ENCODE peak calls at places on chromosomes 12 and 14, in ten cellular contexts. O is stomach, L is A549, W is HCT116, N is body of pancreas, P is tibial nerve, Z is breast epithelium, D is IMR-90, B is HepG2, V is sigmoid colon. C is an unnamed sample.

GRCh38 chr14:50062438-50063039 is 53.8 kb downstream of the VCPKMT start:
- DNase-seq in O (peak), L (peak), W (peak), N (no peak), P (no peak), Z (no peak), D (peak), B (peak), V (no peak), C (peak)

GRCh38 chr12:58860788-58861240 is 59.5 kb downstream of the LRIG3 start:
- DNase-seq in O (no peak), L (no peak), W (no peak), N (no peak), P (no peak), Z (no peak), D (no peak), B (no peak), V (no peak), C (no peak)

GRCh38 chr14:53571990-53572389 is 384.6 kb downstream of the BMP4 start:
- DNase-seq in O (no peak), L (no peak), W (no peak), N (no peak), P (no peak), Z (no peak), D (peak), B (no peak), V (no peak), C (no peak)

GRCh38 chr12:48197549-48197966 is 5.5 kb downstream of the OR10AD1 start:
- DNase-seq in O (no peak), L (peak), W (peak), N (no peak), P (peak), Z (no peak), D (no peak), B (no peak), V (no peak), C (no peak)

GRCh38 chr14:32584079-32584478 is 255.0 kb downstream of the AKAP6 start:
- DNase-seq in O (no peak), L (no peak), W (no peak), N (no peak), P (no peak), Z (no peak), D (no peak), B (no peak), V (no peak), C (no peak)

GRCh38 chr12:38850463-38850862 is 54.9 kb downstream of the CPNE8 start:
- DNase-seq in O (no peak), L (no peak), W (no peak), N (no peak), P (no peak), Z (no peak), D (no peak), B (no peak), V (no peak), C (no peak)

GRCh38 chr14:89615421-89615820 is 198.4 kb upstream of the FOXN3 start:
- DNase-seq in O (no peak), L (no peak), W (no peak), N (no peak), P (no peak), Z (no peak), D (no peak), B (no peak), V (no peak), C (no peak)

GRCh38 chr14:94663965-94664704 is 51.9 kb downstream of the SERPINA3 start:
- DNase-seq in O (no peak), L (no peak), W (no peak), N (no peak), P (peak), Z (no peak), D (no peak), B (no peak), V (peak), C (no peak)

GRCh38 chr12:9735601-9736000 is 2.7 kb upstream of the CLECL1 start:
- DNase-seq in O (no peak), L (no peak), W (no peak), N (no peak), P (no peak), Z (no peak), D (no peak), B (no peak), V (no peak), C (no peak)

GRCh38 chr12:118355838-118356237 is 16.9 kb downstream of the TAOK3 start:
- DNase-seq in O (no peak), L (no peak), W (no peak), N (no peak), P (no peak), Z (no peak), D (no peak), B (no peak), V (no peak), C (no peak)

GRCh38 chr12:52542785-52543318 is 10.1 kb downstream of the KRT71 start:
- DNase-seq in O (no peak), L (no peak), W (no peak), N (no peak), P (no peak), Z (no peak), D (no peak), B (no peak), V (no peak), C (peak)

GRCh38 chr14:50859296-50859624 is 12.6 kb upstream of the ABHD12B start:
- DNase-seq in O (no peak), L (no peak), W (no peak), N (no peak), P (no peak), Z (no peak), D (no peak), B (no peak), V (no peak), C (no peak)

GRCh38 chr14:43539210-43539609 is 967.9 kb downstream of the FSCB start:
- DNase-seq in O (no peak), L (no peak), W (peak), N (peak), P (peak), Z (no peak), D (peak), B (peak), V (no peak), C (no peak)

GRCh38 chr12:5124401-5124800 is 80.7 kb downstream of the KCNA5 start:
- DNase-seq in O (no peak), L (no peak), W (no peak), N (peak), P (no peak), Z (no peak), D (no peak), B (no peak), V (no peak), C (no peak)

GRCh38 chr12:1634590-1635191 is 5.7 kb downstream of the WNT5B start:
- DNase-seq in O (peak), L (peak), W (peak), N (peak), P (peak), Z (peak), D (peak), B (peak), V (peak), C (peak)

GRCh38 chr12:123131879-123132402 is 18.9 kb downstream of the PITPNM2 start:
- DNase-seq in O (peak), L (no peak), W (no peak), N (no peak), P (no peak), Z (peak), D (no peak), B (no peak), V (no peak), C (peak)

GRCh38 chr14:104893435-104894207 is 28.6 kb downstream of the CEP170B start:
- DNase-seq in O (peak), L (no peak), W (no peak), N (peak), P (no peak), Z (no peak), D (no peak), B (no peak), V (peak), C (peak)

GRCh38 chr12:54282949-54283593 is 2.5 kb downstream of the HNRNPA1 start:
- DNase-seq in O (no peak), L (no peak), W (no peak), N (no peak), P (no peak), Z (no peak), D (no peak), B (no peak), V (no peak), C (no peak)
- TF ChIP-seq POLR2A in O (no peak), L (no peak), W (no peak), N (no peak), P (no peak), Z (no peak), D (no peak), B (peak), V (no peak), C (no peak)

GRCh38 chr12:110282956-110283817 is 2.1 kb downstream of the ATP2A2 start:
- DNase-seq in O (no peak), L (no peak), W (no peak), N (no peak), P (no peak), Z (no peak), D (no peak), B (no peak), V (no peak), C (no peak)
- TF ChIP-seq POLR2A in O (no peak), L (no peak), W (no peak), N (no peak), P (no peak), Z (no peak), D (no peak), B (peak), V (no peak), C (no peak)

DNA sequence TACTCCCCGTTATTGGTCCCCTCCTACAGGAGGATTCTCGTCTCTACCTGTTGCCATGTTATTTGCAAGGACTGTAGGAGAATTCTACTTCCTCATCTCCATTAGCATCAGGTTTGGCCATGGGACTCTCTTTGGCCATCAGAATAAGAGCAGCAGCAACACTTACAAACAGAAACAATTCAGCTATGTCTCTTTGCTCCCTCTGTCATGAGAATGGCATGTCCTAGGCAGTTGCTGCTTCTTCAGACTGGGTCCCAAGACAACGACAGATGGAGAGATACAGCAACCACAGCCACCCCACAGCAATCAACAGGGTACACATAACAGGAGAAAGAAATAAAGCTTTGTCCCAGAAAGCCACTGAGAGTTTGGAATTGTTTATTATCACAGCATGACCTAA is 19.7 kb downstream of the SLC41A2 start:
- DNase-seq in O (no peak), L (no peak), W (no peak), N (no peak), P (peak), Z (no peak), D (peak), B (no peak), V (no peak), C (no peak)
- TF ChIP-seq POLR2A in O (no peak), L (no peak), W (no peak), N (no peak), P (no peak), Z (no peak), D (no peak), B (no peak), V (no peak), C (no peak)

GRCh38 chr12:49953146-49953545 is 2.6 kb downstream of the AQP2 start:
- DNase-seq in O (no peak), L (no peak), W (no peak), N (no peak), P (no peak), Z (no peak), D (no peak), B (no peak), V (no peak), C (peak)
- TF ChIP-seq POLR2A in O (no peak), L (no peak), W (no peak), N (no peak), P (no peak), Z (no peak), D (no peak), B (no peak), V (no peak), C (no peak)

DNA sequence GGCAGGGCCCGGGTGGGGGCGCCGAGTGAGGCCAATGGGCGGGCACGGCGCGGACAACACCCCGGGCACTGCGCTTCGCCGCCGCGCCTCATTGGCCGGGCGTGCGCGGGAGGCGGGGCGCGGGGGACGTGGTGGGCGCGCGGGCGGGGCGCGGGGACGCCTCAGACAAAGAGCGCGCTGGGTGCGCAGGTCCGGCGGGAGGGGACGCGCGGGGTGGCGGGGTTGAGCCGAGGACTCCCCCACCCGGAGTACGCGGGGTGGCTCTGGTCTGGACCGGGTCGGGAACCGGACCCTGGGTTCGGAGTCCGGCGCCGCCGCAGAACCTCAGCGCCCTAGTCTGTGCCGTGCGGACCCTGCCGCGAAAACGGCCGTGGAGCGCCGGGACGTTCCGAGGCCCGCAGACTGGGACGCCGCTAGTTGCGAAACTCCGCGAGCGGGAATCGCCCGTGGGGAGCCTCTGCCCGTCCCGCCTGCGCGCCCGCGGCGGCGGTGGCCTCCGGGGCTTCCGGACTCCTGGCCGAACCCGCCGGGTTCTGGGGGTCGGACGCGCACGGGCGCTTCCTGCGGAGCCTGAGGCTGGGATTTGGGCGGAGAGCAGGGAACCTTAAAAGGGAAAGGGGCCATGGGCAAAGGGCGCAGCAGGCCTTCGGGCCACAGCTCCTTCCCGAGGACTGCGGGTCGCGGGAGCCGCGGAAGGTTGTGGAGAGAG is 416 bp upstream of the SLC25A29 start:
- DNase-seq in O (peak), L (peak), W (peak), N (peak), P (peak), Z (peak), D (peak), B (peak), V (peak), C (peak)
- TF ChIP-seq POLR2A in O (no peak), L (peak), W (no peak), N (peak), P (no peak), Z (peak), D (peak), B (peak), V (peak), C (no peak)

DNA sequence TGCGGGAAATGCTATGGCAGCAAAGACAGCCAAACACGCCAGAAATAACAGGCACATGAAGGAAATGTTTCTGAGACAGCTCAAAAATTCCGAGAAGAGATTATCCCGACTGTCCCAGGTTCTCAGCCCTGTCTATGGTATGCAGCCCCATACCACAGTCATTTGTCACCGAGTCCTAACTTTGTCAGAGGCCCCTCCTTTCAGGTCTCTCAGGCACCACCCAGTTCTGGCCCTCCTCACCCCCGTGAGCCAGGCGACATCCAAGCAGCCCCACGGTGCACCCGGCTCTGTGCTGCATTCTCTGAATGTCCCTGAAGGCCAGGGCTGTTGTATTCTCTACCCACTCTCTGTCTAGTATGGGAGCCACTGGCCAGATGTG is 24.0 kb downstream of the SSH1 start:
- DNase-seq in O (no peak), L (peak), W (peak), N (no peak), P (no peak), Z (peak), D (peak), B (no peak), V (no peak), C (peak)
- TF ChIP-seq POLR2A in O (no peak), L (no peak), W (no peak), N (no peak), P (no peak), Z (no peak), D (peak), B (no peak), V (no peak), C (no peak)

DNA sequence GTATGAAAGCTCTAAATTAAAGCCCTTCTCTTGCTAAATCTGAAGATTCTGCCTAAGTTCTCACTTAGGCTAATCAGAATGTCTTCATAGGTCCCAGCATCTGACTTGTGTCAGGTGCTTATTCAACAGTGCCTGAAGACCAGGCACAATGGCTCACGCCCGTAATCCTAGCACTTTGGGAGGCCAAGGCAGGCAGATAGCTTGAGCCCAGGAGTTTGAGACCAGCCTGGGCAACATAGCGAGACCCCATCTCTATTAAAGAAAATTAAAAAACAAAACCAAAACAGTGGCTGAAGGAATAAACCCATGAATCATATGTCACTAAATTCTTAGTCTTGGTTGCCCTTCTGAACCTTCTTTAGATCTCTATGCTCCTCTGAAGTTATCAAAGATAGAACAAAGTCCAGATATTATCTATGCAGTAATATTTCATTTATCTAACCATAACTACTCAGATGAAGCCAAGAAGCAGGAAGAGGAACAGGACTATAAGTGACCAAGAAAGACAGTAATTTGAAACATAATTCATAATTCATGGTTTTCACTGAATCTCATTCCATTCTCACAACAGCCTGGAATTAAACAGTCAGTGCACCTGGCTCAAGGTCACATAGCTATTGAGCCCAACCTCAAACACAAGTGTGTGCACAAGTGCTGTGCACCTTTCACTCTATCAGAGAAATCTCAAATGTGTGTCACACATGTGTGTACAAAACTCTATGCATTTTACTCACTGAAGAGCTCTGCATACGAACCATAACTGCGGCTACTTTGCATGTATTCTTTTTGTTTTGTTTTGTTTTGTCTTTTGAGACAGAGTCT is 6.6 kb downstream of the SLC7A7 start:
- DNase-seq in O (no peak), L (no peak), W (no peak), N (no peak), P (no peak), Z (no peak), D (no peak), B (peak), V (no peak), C (no peak)
- TF ChIP-seq POLR2A in O (no peak), L (no peak), W (no peak), N (no peak), P (no peak), Z (no peak), D (no peak), B (no peak), V (no peak), C (no peak)

GRCh38 chr12:94558612-94559011 is 91.7 kb downstream of the TMCC3 start:
- DNase-seq in O (no peak), L (no peak), W (no peak), N (no peak), P (no peak), Z (no peak), D (no peak), B (no peak), V (no peak), C (no peak)

GRCh38 chr12:94560416-94561221 is 89.7 kb downstream of the TMCC3 start:
- DNase-seq in O (no peak), L (peak), W (peak), N (no peak), P (no peak), Z (peak), D (peak), B (no peak), V (no peak), C (peak)

GRCh38 chr12:94565683-94566082 is 84.7 kb downstream of the TMCC3 start:
- DNase-seq in O (no peak), L (no peak), W (no peak), N (no peak), P (no peak), Z (no peak), D (no peak), B (no peak), V (no peak), C (no peak)

GRCh38 chr12:94563261-94563660 is 87.1 kb downstream of the TMCC3 start:
- DNase-seq in O (no peak), L (no peak), W (no peak), N (no peak), P (no peak), Z (no peak), D (no peak), B (no peak), V (no peak), C (no peak)

GRCh38 chr12:94561943-94562411 is 88.4 kb downstream of the TMCC3 start:
- DNase-seq in O (peak), L (no peak), W (no peak), N (peak), P (no peak), Z (peak), D (no peak), B (no peak), V (no peak), C (no peak)
- TF ChIP-seq POLR2A in O (no peak), L (no peak), W (no peak), N (no peak), P (no peak), Z (no peak), D (no peak), B (no peak), V (no peak), C (no peak)